ENCODE peak calls at places on chromosomes 4 and X, in seven cellular contexts. M, C, W, N, F, I and J are unnamed samples. For H3K4me1, the result is how much of the 10 kb centered on the place peaks cover.

GRCh38 chr4:75895744-75896314 is 6.4 kb downstream of the PPEF2 start:
- DNase-seq in C (no peak), F (no peak), M (no peak), W (no peak), I (peak), N (no peak), J (no peak)

GRCh38 chrX:47189906-47190305 is 3.7 kb upstream of the UBA1 start:
- DNase-seq in C (no peak), W (no peak), I (no peak), M (peak), F (no peak), N (no peak), J (no peak)

GRCh38 chr4:154390324-154390723 is 101.3 kb downstream of the DCHS2 start:
- DNase-seq in C (no peak), F (no peak), W (no peak), I (no peak), N (no peak), M (no peak), J (no peak)

GRCh38 chr4:33037464-33037863 is 2317.3 kb downstream of the PCDH7 start:
- DNase-seq in W (no peak), N (no peak), F (no peak), C (no peak), M (no peak), I (no peak), J (no peak)

GRCh38 chr4:127498366-127498765 is 134.4 kb upstream of the INTU start:
- DNase-seq in W (no peak), M (no peak), C (no peak), F (no peak), I (peak), N (no peak), J (no peak)

GRCh38 chr4:48787031-48787430 is 7.0 kb upstream of the FRYL start:
- DNase-seq in I (no peak), F (no peak), N (no peak), M (no peak), C (no peak), W (no peak), J (no peak)

GRCh38 chr4:176642472-176642871 is 150.2 kb downstream of the VEGFC start:
- DNase-seq in F (no peak), W (no peak), N (no peak), M (no peak), I (no peak), C (no peak), J (no peak)

GRCh38 chr4:33425916-33426315 is 2705.7 kb downstream of the PCDH7 start:
- DNase-seq in F (no peak), I (no peak), W (no peak), N (no peak), M (no peak), C (no peak), J (no peak)

GRCh38 chr4:26856906-26857277 is 3.7 kb upstream of the STIM2 start:
- DNase-seq in W (no peak), F (no peak), N (no peak), I (no peak), M (no peak), C (no peak), J (no peak)

GRCh38 chr4:98653890-98654867 is 4.2 kb downstream of the TSPAN5 start:
- DNase-seq in C (no peak), N (no peak), I (peak), M (no peak), F (no peak), W (no peak), J (peak)

GRCh38 chr4:164252286-164252685 is 501.6 kb upstream of the SMIM31 start:
- DNase-seq in C (no peak), F (no peak), I (peak), W (no peak), N (no peak), M (no peak), J (no peak)

GRCh38 chr4:104490096-104490769 is 4.5 kb downstream of the CXXC4 start:
- DNase-seq in M (no peak), I (peak), F (no peak), N (no peak), C (no peak), W (no peak), J (no peak)

GRCh38 chrX:38890963-38891362 is 89.7 kb downstream of the MID1IP1 start:
- DNase-seq in F (no peak), M (no peak), I (no peak), C (no peak), N (no peak), W (no peak), J (no peak)

GRCh38 chr4:88841635-88842034 is 144.0 kb upstream of the NAP1L5 start:
- DNase-seq in I (no peak), C (no peak), N (no peak), W (no peak), M (no peak), F (no peak), J (no peak)

GRCh38 chr4:40897557-40898203 is 147.9 kb downstream of the NSUN7 start:
- DNase-seq in F (peak), I (peak), C (peak), W (peak), M (peak), N (peak), J (no peak)

GRCh38 chrX:39577976-39578962 is 519.5 kb downstream of the BCOR start:
- DNase-seq in W (peak), M (peak), F (no peak), N (peak), C (no peak), I (peak), J (no peak)

GRCh38 chr4:137495578-137495977 is 36.7 kb downstream of the PCDH18 start:
- DNase-seq in N (no peak), F (no peak), C (no peak), M (no peak), I (no peak), W (no peak), J (no peak)

GRCh38 chr4:153448003-153448731 is 18.0 kb upstream of the TMEM131L start:
- DNase-seq in W (no peak), I (peak), N (no peak), F (no peak), C (no peak), M (no peak), J (no peak)

GRCh38 chrX:119760026-119760902 is 1.9 kb downstream of the SOWAHD start:
- DNase-seq in W (no peak), F (no peak), N (no peak), I (no peak), C (no peak), M (peak), J (no peak)

GRCh38 chr4:80913381-80913780 is 117.1 kb upstream of the BMP3 start:
- DNase-seq in F (no peak), N (no peak), I (no peak), M (no peak), W (no peak), C (no peak), J (no peak)

GRCh38 chr4:185794637-185795036 is 17.4 kb downstream of the SORBS2 start:
- DNase-seq in F (no peak), C (no peak), I (no peak), M (no peak), N (no peak), W (no peak), J (no peak)

GRCh38 chr4:3862640-3863420 is 96.6 kb downstream of the ADRA2C start:
- DNase-seq in N (no peak), M (peak), C (no peak), W (peak), F (no peak), I (no peak), J (no peak)

GRCh38 chrX:50903387-50904027 is 7.0 kb upstream of the BMP15 start:
- DNase-seq in M (no peak), W (no peak), F (no peak), N (no peak), I (peak), C (peak), J (no peak)

GRCh38 chr4:10031663-10032590 is 10.6 kb upstream of the SLC2A9 start:
- DNase-seq in M (no peak), C (peak), F (no peak), W (no peak), I (no peak), N (no peak), J (no peak)

GRCh38 chrX:11427082-11428033 is 134.1 kb downstream of the AMELX start:
- DNase-seq in N (peak), M (peak), W (peak), C (no peak), F (peak), I (peak), J (no peak)

GRCh38 chr4:127069675-127070074 is 563.1 kb upstream of the INTU start:
- DNase-seq in C (no peak), M (no peak), N (no peak), F (no peak), I (no peak), W (no peak), J (no peak)

GRCh38 chr4:1297023-1297395 is 7.3 kb downstream of the MAEA start:
- DNase-seq in W (no peak), I (no peak), M (peak), N (no peak), F (peak), C (peak), J (peak)

GRCh38 chrX:96576358-96576757 is 108.3 kb upstream of the DIAPH2 start:
- DNase-seq in W (no peak), F (no peak), N (no peak), M (no peak), C (no peak), I (peak), J (no peak)

GRCh38 chrX:98398542-98398941 is 1514.8 kb downstream of the RPA4 start:
- DNase-seq in I (no peak), M (no peak), C (no peak), F (no peak), N (no peak), W (no peak), J (no peak)

GRCh38 chr4:77126844-77127614 is 30.0 kb upstream of the CCNG2 start:
- DNase-seq in C (no peak), M (no peak), F (no peak), W (no peak), N (no peak), I (no peak), J (no peak)

GRCh38 chr4:182748949-182749348 is 168.2 kb downstream of the DCTD start:
- DNase-seq in W (no peak), M (no peak), N (no peak), F (no peak), C (no peak), I (no peak), J (no peak)

GRCh38 chrX:72676465-72676864 is 37.6 kb downstream of the PHKA1 start:
- DNase-seq in M (no peak), N (no peak), F (no peak), C (no peak), W (no peak), I (no peak), J (no peak)

GRCh38 chrX:65697915-65698796 is 30.7 kb downstream of the MSN start:
- DNase-seq in C (peak), F (no peak), N (peak), I (no peak), M (peak), W (peak), J (no peak)

GRCh38 chr4:171031338-171031737 is 781.9 kb upstream of the GALNTL6 start:
- DNase-seq in N (no peak), W (no peak), M (no peak), I (no peak), C (no peak), F (no peak), J (no peak)

GRCh38 chr4:109738104-109738872 is 8.4 kb upstream of the PLA2G12A start:
- DNase-seq in I (no peak), W (no peak), C (no peak), F (no peak), N (no peak), M (peak), J (no peak)

GRCh38 chr4:30744957-30745640 is 24.9 kb downstream of the PCDH7 start:
- DNase-seq in M (no peak), C (no peak), W (no peak), N (no peak), F (no peak), I (no peak), J (no peak)
- H3K4me1 ChIP-seq in M (under half), C (under half), W (under half), N (under half), F (under half), I (under half), J (under half)

GRCh38 chr4:150010525-150011126 is 67.6 kb upstream of the DCLK2 start:
- DNase-seq in C (peak), W (no peak), M (no peak), N (peak), I (peak), F (no peak), J (no peak)
- TF ChIP-seq CTCF in C (peak), W (peak), M (peak), N (peak), I (peak), F (no peak), J (peak)

GRCh38 chr4:2574863-2575262 is 38.4 kb downstream of the FAM193A start:
- DNase-seq in N (no peak), F (no peak), C (no peak), I (no peak), M (no peak), W (no peak), J (no peak)

GRCh38 chr4:2578106-2578505 is 41.7 kb downstream of the FAM193A start:
- DNase-seq in I (no peak), F (no peak), C (no peak), W (no peak), M (no peak), N (no peak), J (no peak)

GRCh38 chr4:2574058-2574457 is 37.6 kb downstream of the FAM193A start:
- DNase-seq in I (no peak), W (no peak), M (no peak), N (no peak), F (no peak), C (no peak), J (no peak)

GRCh38 chr4:2579910-2580309 is 43.5 kb downstream of the FAM193A start:
- DNase-seq in I (no peak), N (no peak), W (no peak), C (no peak), F (no peak), M (no peak), J (no peak)

GRCh38 chr4:2576290-2576689 is 39.8 kb downstream of the FAM193A start:
- DNase-seq in W (no peak), N (no peak), F (no peak), I (no peak), M (no peak), C (no peak), J (no peak)
- H3K27ac ChIP-seq in W (no peak), N (no peak), F (no peak), I (no peak), M (no peak), C (no peak), J (no peak)

DNA sequence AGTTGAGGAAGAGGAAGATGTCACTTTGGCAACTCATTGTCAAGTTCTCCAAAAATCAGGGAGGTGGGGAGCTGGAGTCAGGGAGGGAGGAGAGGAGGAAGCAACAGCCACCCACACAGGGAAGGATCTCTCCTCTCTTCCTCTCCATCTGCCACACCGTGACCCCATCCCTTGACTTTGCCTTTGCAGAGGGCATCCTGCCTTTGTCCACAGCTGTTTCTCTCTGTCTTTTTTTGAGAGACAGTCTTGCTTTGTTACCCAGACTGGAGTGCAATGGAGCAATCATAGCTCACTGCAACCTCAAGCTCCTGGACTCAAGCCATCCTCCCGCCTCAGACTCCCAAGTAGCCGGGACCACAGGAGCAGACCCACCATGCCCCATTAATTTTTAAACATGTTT is 276.0 kb downstream of the SHOX start:
- DNase-seq in F (no peak), M (no peak), I (no peak), N (no peak), W (no peak), C (no peak), J (no peak)
- H3K4me1 ChIP-seq in F (under half), M (under half), I (under half), N (under half), W (under half), C (under half), J (under half)

GRCh38 chr4:133596459-133596858 is 447.4 kb downstream of the PCDH10 start:
- DNase-seq in C (no peak), N (no peak), M (no peak), F (no peak), W (no peak), I (no peak), J (no peak)
- TF ChIP-seq CTCF in C (no peak), N (no peak), M (no peak), F (no peak), W (no peak), I (no peak), J (no peak)

GRCh38 chr4:184355857-184356256 is 118.5 kb downstream of the IRF2 start:
- DNase-seq in I (no peak), C (no peak), W (no peak), F (no peak), M (no peak), N (no peak), J (no peak)
- H3K27ac ChIP-seq in I (no peak), C (peak), W (peak), F (peak), M (peak), N (peak), J (peak)

DNA sequence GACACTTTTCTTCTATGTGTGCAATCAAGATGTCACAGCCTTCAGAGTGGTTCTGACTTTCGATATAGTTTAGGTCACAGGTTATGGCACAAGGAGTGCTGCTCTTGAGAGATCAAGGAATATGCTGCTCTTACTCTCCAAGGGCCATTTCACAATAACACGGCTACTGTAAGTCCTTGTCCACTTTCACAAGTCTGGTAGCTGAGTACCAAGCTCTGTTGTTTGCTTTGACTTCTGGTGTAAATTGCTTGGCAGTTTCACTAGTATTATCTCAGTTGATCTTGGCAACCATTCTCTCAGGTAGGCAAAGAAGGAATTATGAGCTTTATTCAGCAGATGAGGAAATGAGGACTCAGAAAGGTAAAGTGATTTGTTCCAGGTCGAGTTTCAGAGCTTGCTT is 35.4 kb upstream of the SPANXB1 start:
- DNase-seq in I (no peak), F (no peak), M (no peak), W (no peak), C (no peak), N (no peak), J (no peak)
- H3K4me1 ChIP-seq in I (under half), F (under half), M (under half), W (under half), C (under half), N (under half), J (under half)

GRCh38 chr4:147019061-147019460 is 73.4 kb upstream of the TTC29 start:
- DNase-seq in F (no peak), N (peak), W (peak), M (peak), I (peak), C (peak), J (no peak)
- TF ChIP-seq CTCF in F (peak), N (peak), W (peak), M (peak), I (peak), C (peak), J (peak)